ENCODE peak calls at places on chromosomes 5 and 9, in five cellular contexts. X is GM06990; W is CD4-positive, alpha-beta T cell; B is tibial artery; C is colonic mucosa. R is an unnamed sample.

GRCh38 chr9:30301271-30301963 is 2083.0 kb upstream of the ACO1 start:
- DNase-seq in X (no peak), W (no peak), B (peak; percentile 46), C (no peak), R (no peak)

GRCh38 chr9:114845373-114845772 is 39.5 kb upstream of the TNFSF15 start:
- DNase-seq in X (no peak), W (no peak), B (no peak), C (no peak), R (no peak)

GRCh38 chr5:148846930-148847329 is 20.5 kb downstream of the ADRB2 start:
- DNase-seq in X (no peak), W (no peak), B (no peak), C (no peak), R (peak; percentile 46)

GRCh38 chr5:173051746-173052145 is 4.4 kb upstream of the CREBRF start:
- DNase-seq in X (no peak), W (no peak), B (no peak), C (no peak), R (peak; percentile 67)

GRCh38 chr5:40570408-40571129 is 109.1 kb upstream of the PTGER4 start:
- DNase-seq in X (peak; percentile 39), W (no peak), B (no peak), C (no peak), R (peak; percentile 58)

GRCh38 chr9:14348241-14349140 is 34.5 kb upstream of the NFIB start:
- DNase-seq in X (no peak), W (no peak), B (no peak), C (no peak), R (no peak)

GRCh38 chr9:36433386-36433785 is 33.3 kb upstream of the RNF38 start:
- DNase-seq in X (no peak), W (no peak), B (no peak), C (no peak), R (no peak)

GRCh38 chr5:121503111-121503840 is 348.4 kb upstream of the FTMT start:
- DNase-seq in X (no peak), W (no peak), B (peak; percentile 54), C (peak; percentile 22), R (no peak)

GRCh38 chr9:129938291-129938979 is 103.2 kb downstream of the USP20 start:
- DNase-seq in X (no peak), W (no peak), B (no peak), C (no peak), R (peak; percentile 52)

GRCh38 chr5:134554319-134555222 is 29.1 kb downstream of the JADE2 start:
- DNase-seq in X (peak; percentile 76), W (peak; percentile 20), B (peak; percentile 68), C (peak; percentile 61), R (peak; percentile 100)

GRCh38 chr5:148805323-148806290 is 20.8 kb upstream of the ADRB2 start:
- DNase-seq in X (peak; percentile 66), W (no peak), B (no peak), C (no peak), R (no peak)

GRCh38 chr5:96293966-96294886 is 138.8 kb downstream of the PCSK1 start:
- DNase-seq in X (no peak), W (no peak), B (no peak), C (no peak), R (peak; percentile 26)

GRCh38 chr5:138655530-138656245 is 80.5 kb upstream of the HSPA9 start:
- DNase-seq in X (no peak), W (no peak), B (no peak), C (no peak), R (no peak)

GRCh38 chr5:127647361-127647958 is 1.4 kb upstream of the CTXN3 start:
- DNase-seq in X (no peak), W (no peak), B (no peak), C (no peak), R (no peak)

GRCh38 chr9:38181866-38182265 is 112.8 kb upstream of the SHB start:
- DNase-seq in X (no peak), W (no peak), B (no peak), C (no peak), R (no peak)

GRCh38 chr5:132000677-132001453 is 10.6 kb downstream of the ACSL6 start:
- DNase-seq in X (no peak), W (peak; percentile 21), B (no peak), C (no peak), R (no peak)

GRCh38 chr9:71353723-71354122 is 232.3 kb upstream of the TRPM3 start:
- DNase-seq in X (no peak), W (no peak), B (no peak), C (no peak), R (peak; percentile 81)

GRCh38 chr9:101601904-101602765 is 7.4 kb upstream of the PPP3R2 start:
- DNase-seq in X (no peak), W (no peak), B (no peak), C (peak; percentile 29), R (peak; percentile 43)

GRCh38 chr5:140806834-140807775 is at the start of gene PCDHA4:
- DNase-seq in X (no peak), W (no peak), B (no peak), C (peak; percentile 41), R (no peak)

GRCh38 chr5:97062046-97062445 is 80.4 kb downstream of the LIX1 start:
- DNase-seq in X (no peak), W (no peak), B (no peak), C (no peak), R (no peak)

GRCh38 chr9:86275962-86276361 is 6.4 kb downstream of the ISCA1 start:
- DNase-seq in X (no peak), W (no peak), B (no peak), C (no peak), R (peak; percentile 7)

GRCh38 chr9:86279839-86280238 is 2.5 kb downstream of the ISCA1 start:
- DNase-seq in X (no peak), W (no peak), B (no peak), C (no peak), R (no peak)

GRCh38 chr9:86277072-86277471 is 5.3 kb downstream of the ISCA1 start:
- DNase-seq in X (no peak), W (no peak), B (no peak), C (no peak), R (no peak)

GRCh38 chr9:86272221-86272620 is 10.1 kb downstream of the ISCA1 start:
- DNase-seq in X (no peak), W (no peak), B (no peak), C (no peak), R (no peak)

GRCh38 chr9:86274821-86275643 is 7.3 kb downstream of the ISCA1 start:
- DNase-seq in X (no peak), W (no peak), B (no peak), C (no peak), R (no peak)
- TF ChIP-seq CTCF in X (no peak), W (no peak), B (no peak), C (no peak), R (peak; percentile 14)

GRCh38 chr5:60960591-60960990 is 15.6 kb downstream of the NDUFAF2 start:
- DNase-seq in X (no peak), W (no peak), B (no peak), C (no peak), R (peak; percentile 25)
- TF ChIP-seq CTCF in X (peak; percentile 42), W (peak; percentile 77), B (peak; percentile 20), C (no peak), R (peak; percentile 81)

GRCh38 chr5:54904425-54904824 is 81.0 kb downstream of the ESM1 start:
- DNase-seq in X (no peak), W (no peak), B (no peak), C (no peak), R (peak; percentile 57)
- TF ChIP-seq CTCF in X (peak; percentile 33), W (no peak), B (no peak), C (no peak), R (peak; percentile 82)

GRCh38 chr9:127491516-127491915 is 40.2 kb downstream of the LRSAM1 start:
- DNase-seq in X (no peak), W (no peak), B (no peak), C (no peak), R (no peak)

GRCh38 chr9:127490831-127491230 is 39.5 kb downstream of the LRSAM1 start:
- DNase-seq in X (no peak), W (no peak), B (no peak), C (no peak), R (no peak)

GRCh38 chr9:127488946-127489345 is 37.6 kb downstream of the LRSAM1 start:
- DNase-seq in X (no peak), W (no peak), B (no peak), C (no peak), R (no peak)

GRCh38 chr9:127492616-127493015 is 41.3 kb downstream of the LRSAM1 start:
- DNase-seq in X (no peak), W (no peak), B (no peak), C (no peak), R (no peak)

GRCh38 chr9:127489471-127490115 is 38.3 kb downstream of the LRSAM1 start:
- DNase-seq in X (no peak), W (no peak), B (no peak), C (no peak), R (no peak)
- TF ChIP-seq CTCF in X (no peak), W (no peak), B (no peak), C (no peak), R (no peak)

GRCh38 chr5:80654391-80655230 is at the start of the genes DHFR and MSH3:
- DNase-seq in X (peak; percentile 96), W (peak; percentile 82), B (peak; percentile 84), C (peak; percentile 90), R (peak; percentile 71)
- TF ChIP-seq CTCF in X (peak; percentile 16), W (no peak), B (peak; percentile 3), C (no peak), R (peak; percentile 55)